ENCODE peak calls at places on chromosomes 6 and 20, in nine cellular contexts. E, K, A, S, Q, Z, B, W and X are unnamed samples.

GRCh38 chr6:41545174-41545702 is 943 bp upstream of the FOXP4 start:
- DNase-seq in E (peak), K (no peak), A (peak), S (no peak), Q (no peak), Z (no peak), B (no peak), W (no peak), X (no peak)

GRCh38 chr20:61817061-61817460 is 248.6 kb downstream of the TAF4 start:
- DNase-seq in E (no peak), K (no peak), A (no peak), S (no peak), Q (no peak), Z (no peak), B (no peak), W (no peak), X (no peak)

GRCh38 chr6:33144373-33144772 is 47.9 kb downstream of the COL11A2 start:
- DNase-seq in E (no peak), K (peak), A (no peak), S (no peak), Q (peak), Z (no peak), B (no peak), W (no peak), X (no peak)

GRCh38 chr6:47455533-47456209 is 21.9 kb upstream of the CD2AP start:
- DNase-seq in E (peak), K (peak), A (no peak), S (no peak), Q (peak), Z (no peak), B (no peak), W (no peak), X (no peak)

GRCh38 chr6:46014511-46015118 is 1.0 kb downstream of the CLIC5 start:
- DNase-seq in E (peak), K (no peak), A (no peak), S (no peak), Q (no peak), Z (no peak), B (no peak), W (no peak), X (no peak)

GRCh38 chr20:25496968-25497401 is 88.3 kb downstream of the NINL start:
- DNase-seq in E (no peak), K (peak), A (no peak), S (no peak), Q (peak), Z (no peak), B (no peak), W (peak), X (no peak)

GRCh38 chr6:37516076-37516919 is 16.6 kb upstream of the CCDC167 start:
- DNase-seq in E (peak), K (peak), A (no peak), S (peak), Q (no peak), Z (peak), B (no peak), W (no peak), X (no peak)

GRCh38 chr6:10791673-10792072 is 44.1 kb downstream of the TMEM14B start:
- DNase-seq in E (no peak), K (no peak), A (no peak), S (no peak), Q (peak), Z (no peak), B (no peak), W (no peak), X (no peak)

GRCh38 chr6:66866801-66867200 is 1159.8 kb upstream of the EYS start:
- DNase-seq in E (no peak), K (peak), A (no peak), S (no peak), Q (no peak), Z (no peak), B (no peak), W (no peak), X (no peak)

GRCh38 chr6:137025786-137026730 is 18.7 kb downstream of the IL20RA start:
- DNase-seq in E (peak), K (peak), A (no peak), S (no peak), Q (peak), Z (no peak), B (no peak), W (no peak), X (no peak)

DNA sequence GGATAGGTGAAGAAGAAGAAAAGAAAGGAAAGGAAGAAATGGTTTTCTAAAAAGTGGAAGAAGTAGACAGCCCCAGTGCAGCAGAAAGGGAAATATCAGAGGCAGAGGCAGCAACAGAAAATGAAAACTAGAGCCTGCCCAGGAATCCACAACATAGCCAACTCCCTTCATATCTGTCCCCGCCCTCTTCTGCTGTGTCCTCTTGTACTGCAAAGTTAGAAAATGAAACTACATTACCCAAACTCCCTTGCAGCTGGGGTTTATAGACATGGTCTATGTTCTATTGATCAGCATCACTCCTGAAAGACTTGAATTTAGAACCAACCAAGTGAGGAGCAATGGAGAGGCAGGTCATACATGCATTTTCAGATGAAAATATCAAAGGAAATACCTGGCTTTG is 200.5 kb upstream of the PHACTR1 start:
- DNase-seq in E (peak), K (peak), A (no peak), S (no peak), Q (no peak), Z (peak), B (no peak), W (no peak), X (no peak)
- H3K4me3 ChIP-seq in E (no peak), K (no peak), A (no peak), S (no peak), Q (no peak), Z (no peak), B (no peak), W (no peak), X (no peak)

DNA sequence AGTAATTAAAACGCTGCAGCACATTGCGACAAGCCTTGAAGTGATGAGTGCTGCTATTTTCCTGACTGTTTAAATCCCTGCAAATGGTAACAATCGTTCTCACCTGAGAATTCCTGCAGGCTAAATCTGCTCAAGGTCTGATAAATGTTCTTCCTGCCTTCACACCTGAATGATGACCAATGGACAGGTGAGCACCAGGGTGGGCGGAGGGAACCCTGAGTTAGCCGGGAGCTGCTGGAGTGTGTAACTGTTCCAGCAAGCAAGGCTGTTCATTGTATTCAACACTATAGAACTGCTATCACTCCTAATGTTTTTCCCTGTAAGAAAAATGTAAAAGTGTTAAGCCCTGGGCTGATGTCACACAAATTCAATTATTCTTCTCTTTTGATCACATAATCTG is 4.0 kb downstream of the DACT2 start:
- DNase-seq in E (no peak), K (no peak), A (no peak), S (no peak), Q (no peak), Z (no peak), B (no peak), W (no peak), X (no peak)
- TF ChIP-seq CTCF in E (no peak), K (no peak), A (no peak), S (no peak), Q (no peak), Z (no peak), B (no peak), W (no peak), X (no peak)

DNA sequence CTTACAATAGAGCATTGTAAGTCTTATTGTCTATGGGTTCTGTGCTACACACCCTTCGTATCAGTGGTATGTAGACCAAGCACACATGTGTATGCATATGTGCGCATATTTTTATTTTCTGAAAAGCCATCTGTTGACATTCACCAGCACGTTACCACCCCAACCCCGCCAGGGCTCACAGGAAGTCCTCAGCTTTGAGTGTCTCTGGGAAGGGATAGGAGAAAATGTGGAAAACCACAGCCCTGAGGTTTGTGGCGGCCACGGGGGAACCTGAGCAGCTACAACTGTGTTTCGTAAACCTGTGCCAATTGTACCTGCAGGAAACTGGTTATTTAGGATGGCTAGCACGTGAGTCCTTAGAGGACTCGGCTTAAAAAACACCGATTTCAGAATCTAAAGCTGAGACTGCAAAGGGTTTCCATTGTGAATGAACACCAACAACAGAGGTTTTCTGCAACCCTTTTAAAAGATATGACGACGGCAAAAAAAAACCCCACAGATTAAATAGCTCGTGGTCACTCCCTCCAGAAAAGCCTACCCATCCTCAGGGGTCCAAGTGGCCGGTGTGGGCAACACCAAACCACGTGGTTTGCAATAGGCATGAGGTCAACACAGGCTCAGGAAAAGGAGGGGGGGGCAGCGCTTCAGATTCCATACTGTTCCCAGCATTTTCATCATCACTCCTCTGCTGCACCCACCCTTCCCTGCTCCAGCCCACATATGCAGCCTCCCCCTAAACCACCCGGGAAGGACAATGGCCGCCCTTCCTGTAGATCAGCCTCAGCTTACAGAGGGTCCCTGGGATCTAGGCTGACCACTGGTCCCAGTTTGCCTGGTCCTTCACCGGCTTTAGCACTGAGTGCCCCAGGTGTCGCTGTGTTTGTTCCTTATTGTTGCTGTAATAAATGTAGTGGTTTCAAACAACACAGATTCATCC is 123.0 kb upstream of the PHACTR3 start:
- DNase-seq in E (no peak), K (no peak), A (no peak), S (no peak), Q (no peak), Z (no peak), B (no peak), W (no peak), X (no peak)
- H3K4me3 ChIP-seq in E (no peak), K (no peak), A (no peak), S (no peak), Q (no peak), Z (no peak), B (no peak), W (no peak), X (no peak)

DNA sequence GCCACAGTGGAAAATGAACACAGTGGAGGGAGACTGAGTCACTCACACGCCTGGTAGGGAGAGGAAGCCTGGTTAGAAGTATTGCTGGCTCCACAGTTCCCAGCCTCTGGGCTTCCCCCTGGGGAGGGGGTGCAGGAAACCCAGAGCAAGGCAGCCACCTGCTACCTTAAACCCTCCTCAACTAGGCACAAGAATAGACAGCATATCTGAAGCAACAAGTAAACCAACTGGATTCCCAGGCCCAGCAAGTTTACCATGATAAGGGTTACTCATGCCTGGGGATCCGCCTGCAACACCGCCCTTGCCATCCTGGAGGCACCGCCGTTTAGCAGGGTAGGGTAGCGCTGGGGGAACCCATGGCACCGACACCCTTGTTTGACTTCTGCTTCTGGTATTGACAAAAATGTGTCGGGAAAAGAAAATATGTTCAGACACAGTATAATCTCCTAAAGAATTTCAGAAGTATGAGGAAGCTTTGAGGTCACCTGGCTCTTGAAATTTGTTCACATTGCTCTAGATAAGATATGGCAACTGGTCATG is 38.3 kb downstream of the SLC22A23 start:
- DNase-seq in E (peak), K (peak), A (no peak), S (no peak), Q (no peak), Z (no peak), B (no peak), W (no peak), X (no peak)
- TF ChIP-seq CTCF in E (no peak), K (no peak), A (no peak), S (no peak), Q (no peak), Z (no peak), B (no peak), W (no peak), X (no peak)

DNA sequence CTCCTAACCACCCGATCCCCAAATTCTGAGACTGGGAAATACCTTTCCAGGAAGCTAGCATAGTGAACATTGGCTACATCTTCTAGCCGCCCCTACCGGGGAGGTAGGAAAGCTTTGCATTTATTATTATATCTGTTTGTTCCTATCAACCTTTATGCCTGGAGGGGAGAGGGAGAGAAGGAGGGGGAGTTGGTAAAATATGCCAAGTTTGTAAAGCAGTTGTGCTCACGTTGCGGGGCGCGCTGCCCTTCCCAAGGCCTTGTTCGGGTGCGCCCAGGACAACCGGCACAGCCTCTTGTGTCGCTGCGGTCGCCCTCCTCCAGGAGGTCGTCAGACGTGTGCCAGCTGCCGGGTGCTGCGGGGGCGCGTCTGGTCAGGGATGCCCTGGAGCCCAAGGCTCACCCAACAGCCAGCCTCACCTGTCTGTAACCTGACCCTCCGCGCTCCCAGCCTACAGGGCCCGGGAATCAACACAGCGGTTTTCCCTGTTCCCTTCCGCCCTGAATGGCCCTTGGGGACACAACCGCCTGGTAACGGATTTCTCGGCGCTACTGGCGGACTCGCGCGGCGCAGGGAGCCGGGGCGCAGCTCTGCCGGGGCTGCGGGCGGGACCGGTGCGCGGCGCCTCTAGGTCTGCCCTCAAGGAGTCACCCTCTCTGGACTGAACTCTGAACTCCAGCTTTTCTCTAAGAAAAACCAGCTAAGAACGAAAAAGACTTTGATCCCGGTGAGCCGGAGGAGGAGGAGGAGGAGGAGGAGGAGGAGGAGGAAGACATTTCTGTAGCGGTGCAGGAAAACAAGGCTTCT is 1.1 kb upstream of the OVOL2 start:
- DNase-seq in E (peak), K (peak), A (no peak), S (no peak), Q (no peak), Z (no peak), B (no peak), W (no peak), X (no peak)
- H3K4me3 ChIP-seq in E (peak), K (peak), A (no peak), S (no peak), Q (no peak), Z (no peak), B (no peak), W (peak), X (no peak)

GRCh38 chr20:20407891-20408805 is 40.2 kb downstream of the INSM1 start:
- DNase-seq in E (no peak), K (no peak), A (no peak), S (no peak), Q (peak), Z (no peak), B (peak), W (peak), X (no peak)
- TF ChIP-seq CTCF in E (no peak), K (peak), A (peak), S (no peak), Q (peak), Z (peak), B (peak), W (peak), X (peak)

GRCh38 chr6:122459240-122459639 is 12.4 kb downstream of the SERINC1 start:
- DNase-seq in E (no peak), K (peak), A (no peak), S (no peak), Q (no peak), Z (no peak), B (no peak), W (no peak), X (no peak)
- H3K4me3 ChIP-seq in E (no peak), K (no peak), A (no peak), S (no peak), Q (no peak), Z (no peak), B (no peak), W (no peak), X (no peak)

GRCh38 chr6:34316442-34317171 is 67.8 kb upstream of the SMIM29 start:
- DNase-seq in E (no peak), K (no peak), A (no peak), S (no peak), Q (no peak), Z (peak), B (no peak), W (no peak), X (no peak)

GRCh38 chr6:34315256-34315655 is 66.5 kb upstream of the SMIM29 start:
- DNase-seq in E (no peak), K (no peak), A (no peak), S (no peak), Q (no peak), Z (peak), B (no peak), W (no peak), X (no peak)

GRCh38 chr6:34317172-34317477 is 68.3 kb upstream of the SMIM29 start:
- DNase-seq in E (no peak), K (no peak), A (no peak), S (no peak), Q (no peak), Z (peak), B (no peak), W (no peak), X (no peak)

GRCh38 chr6:34317882-34318491 is 69.2 kb upstream of the SMIM29 start:
- DNase-seq in E (no peak), K (no peak), A (no peak), S (no peak), Q (peak), Z (no peak), B (no peak), W (no peak), X (no peak)

DNA sequence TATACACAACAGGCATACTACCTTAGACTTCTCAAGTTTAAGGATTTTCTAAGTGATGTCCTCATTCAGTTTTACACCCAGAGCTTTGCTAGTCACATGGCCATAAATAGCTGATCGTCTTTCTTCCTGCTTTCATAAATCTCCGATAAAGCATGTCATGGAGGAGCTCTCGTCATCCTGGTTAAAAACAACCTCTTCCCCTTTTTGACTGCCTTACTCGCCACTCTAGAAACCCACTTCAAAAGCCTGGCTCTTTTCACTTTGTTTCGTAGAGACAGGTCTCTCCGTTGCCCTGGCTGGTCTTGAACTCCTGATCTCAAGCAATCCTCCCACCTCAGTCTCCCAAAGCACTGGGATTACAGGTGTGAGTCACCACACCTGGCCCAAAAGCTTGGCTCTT is 67.0 kb upstream of the SMIM29 start:
- DNase-seq in E (no peak), K (no peak), A (peak), S (no peak), Q (no peak), Z (peak), B (no peak), W (no peak), X (no peak)
- TF ChIP-seq CTCF in E (no peak), K (no peak), A (no peak), S (no peak), Q (no peak), Z (no peak), B (no peak), W (no peak), X (no peak)

DNA sequence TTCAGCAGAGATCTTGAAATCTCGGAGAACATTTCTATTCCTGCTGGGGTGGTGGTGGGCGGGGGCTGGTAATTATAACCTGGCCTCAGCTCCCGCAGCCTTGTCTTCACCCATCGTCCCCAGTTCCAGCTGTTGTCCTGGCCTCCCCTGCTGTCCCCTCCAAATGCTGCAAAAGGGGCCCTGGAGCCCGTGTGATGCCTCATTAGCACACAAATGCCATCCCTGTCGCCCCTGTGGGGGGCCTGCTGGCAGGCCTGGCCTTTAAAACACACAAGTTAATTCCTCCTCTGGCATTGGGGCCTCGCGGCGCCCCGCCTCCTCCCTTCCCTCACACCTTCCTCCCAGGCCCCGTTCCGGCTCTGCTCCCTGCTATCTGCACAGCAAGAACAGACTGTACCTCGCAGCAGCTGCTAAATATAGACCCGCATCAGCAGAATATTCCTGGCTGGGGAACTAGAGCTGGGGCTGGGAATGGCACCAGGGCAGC is 85.7 kb downstream of the CDH22 start:
- DNase-seq in E (no peak), K (no peak), A (no peak), S (no peak), Q (no peak), Z (no peak), B (no peak), W (no peak), X (no peak)
- H3K4me3 ChIP-seq in E (no peak), K (no peak), A (no peak), S (no peak), Q (no peak), Z (no peak), B (no peak), W (no peak), X (no peak)

GRCh38 chr6:14384175-14384949 is 266.8 kb downstream of the CD83 start:
- DNase-seq in E (no peak), K (no peak), A (no peak), S (no peak), Q (no peak), Z (no peak), B (no peak), W (no peak), X (no peak)
- TF ChIP-seq CTCF in E (no peak), K (no peak), A (no peak), S (no peak), Q (no peak), Z (no peak), B (no peak), W (no peak), X (no peak)